ENCODE peak calls at places on chromosome 10, in four cellular contexts. J is ovary, N is left ventricle myocardium inferior, C is MM.1S. M is an unnamed sample.

GRCh38 chr10:132849546-132850031 is 63.6 kb upstream of the NKX6-2 start:
- DNase-seq in N (no peak), C (no peak), J (no peak), M (no peak)

GRCh38 chr10:62900829-62901571 is 84.8 kb upstream of the EGR2 start:
- DNase-seq in J (no peak), N (no peak), C (no peak), M (no peak)

GRCh38 chr10:17512341-17513001 is 58.1 kb upstream of the ST8SIA6 start:
- DNase-seq in C (no peak), N (peak; percentile 17), J (peak; percentile 24), M (no peak)

GRCh38 chr10:70544431-70545340 is 57.9 kb downstream of the PRF1 start:
- DNase-seq in C (no peak), J (no peak), N (no peak), M (no peak)

GRCh38 chr10:80619036-80619435 is 81.3 kb downstream of the SH2D4B start:
- DNase-seq in J (no peak), C (no peak), N (no peak), M (no peak)

GRCh38 chr10:27252267-27253000 is 11.8 kb upstream of the ACBD5 start:
- DNase-seq in J (peak; percentile 69), N (peak; percentile 70), C (peak; percentile 46), M (peak; percentile 70)

GRCh38 chr10:1284076-1284475 is 227.9 kb downstream of the WDR37 start:
- DNase-seq in C (no peak), N (no peak), J (no peak), M (no peak)

GRCh38 chr10:373516-374309 is 238.5 kb downstream of the ZMYND11 start:
- DNase-seq in J (no peak), C (no peak), N (no peak), M (no peak)

GRCh38 chr10:31536297-31536696 is 217.3 kb downstream of the ZEB1 start:
- DNase-seq in C (no peak), J (no peak), N (no peak), M (no peak)

GRCh38 chr10:95214793-95215192 is 20.8 kb downstream of the ACSM6 start:
- DNase-seq in C (no peak), N (no peak), J (no peak), M (no peak)

GRCh38 chr10:93235686-93236085 is 162.0 kb downstream of the CYP26A1 start:
- DNase-seq in N (no peak), C (no peak), J (no peak), M (no peak)

GRCh38 chr10:8431511-8431910 is 377.0 kb downstream of the GATA3 start:
- DNase-seq in C (no peak), N (no peak), J (no peak), M (no peak)

GRCh38 chr10:132336064-132336746 is 4.2 kb downstream of the LRRC27 start:
- DNase-seq in J (no peak), N (no peak), C (no peak), M (no peak)

GRCh38 chr10:132138133-132138532 is 48.6 kb upstream of the DPYSL4 start:
- DNase-seq in N (peak; percentile 3), J (no peak), C (no peak), M (no peak)

GRCh38 chr10:49282879-49283321 is 16.1 kb upstream of the C10orf71 start:
- DNase-seq in C (no peak), N (no peak), J (no peak), M (no peak)

GRCh38 chr10:14749051-14749809 is 25.5 kb downstream of the FAM107B start:
- DNase-seq in C (no peak), N (no peak), J (no peak), M (no peak)

GRCh38 chr10:58588673-58589265 is 76.1 kb downstream of the BICC1 start:
- DNase-seq in C (no peak), N (no peak), J (no peak), M (no peak)

GRCh38 chr10:69465457-69466157 is 14.3 kb downstream of the TSPAN15 start:
- DNase-seq in C (no peak), J (no peak), N (no peak), M (no peak)

GRCh38 chr10:69951658-69952057 is 101.0 kb upstream of the MACROH2A2 start:
- DNase-seq in C (no peak), J (no peak), N (no peak), M (no peak)

DNA sequence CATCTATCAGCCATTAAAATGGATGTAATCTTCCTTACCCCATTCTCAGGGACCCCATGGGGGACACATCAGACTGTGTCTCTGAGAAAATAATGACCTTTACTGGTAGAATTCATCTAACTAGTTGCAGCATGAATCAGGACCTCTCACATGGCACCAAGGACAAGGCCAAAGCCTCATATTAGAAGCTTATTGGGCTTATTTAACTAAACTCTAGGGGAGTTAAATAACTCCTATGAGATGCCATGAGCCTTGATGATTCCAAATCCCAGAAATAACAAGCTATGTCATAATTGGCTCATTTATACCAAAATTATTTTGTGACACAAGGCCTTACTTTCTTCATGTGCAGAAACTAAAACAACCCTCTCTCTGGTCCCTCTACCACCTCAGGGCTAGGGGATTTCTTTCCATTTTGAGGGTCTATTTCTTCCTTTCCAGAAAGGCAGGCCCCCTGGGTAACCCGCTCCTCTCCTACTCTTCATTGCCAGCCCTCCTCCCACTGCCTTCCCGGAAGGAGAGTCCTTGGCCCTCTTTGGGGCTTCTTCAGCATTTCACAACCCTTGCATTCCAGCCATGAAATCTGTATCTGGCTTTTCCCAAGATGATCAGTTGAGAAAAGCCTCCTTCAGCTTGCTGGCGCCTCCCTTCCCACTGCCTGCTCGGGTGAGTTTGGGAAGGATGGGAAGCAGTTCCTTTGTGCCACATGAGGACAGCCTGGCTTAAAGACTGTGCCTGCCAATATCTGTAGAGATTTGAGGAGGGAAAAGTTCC is 41.8 kb upstream of the TRIM8 start:
- DNase-seq in N (peak; percentile 50), J (peak; percentile 79), C (no peak), M (no peak)
- H3K4me1 ChIP-seq in N (peaks cover 80% of the 10 kb centered on the region), J (peaks cover 6% of the 10 kb centered on the region), C (no peaks in the 10 kb centered on the region), M (no peaks in the 10 kb centered on the region)

GRCh38 chr10:110446954-110447608 is 50.6 kb upstream of the DUSP5 start:
- DNase-seq in C (no peak), N (no peak), J (no peak), M (no peak)
- TF ChIP-seq CTCF in C (no peak), N (no peak), J (no peak), M (no peak)

DNA sequence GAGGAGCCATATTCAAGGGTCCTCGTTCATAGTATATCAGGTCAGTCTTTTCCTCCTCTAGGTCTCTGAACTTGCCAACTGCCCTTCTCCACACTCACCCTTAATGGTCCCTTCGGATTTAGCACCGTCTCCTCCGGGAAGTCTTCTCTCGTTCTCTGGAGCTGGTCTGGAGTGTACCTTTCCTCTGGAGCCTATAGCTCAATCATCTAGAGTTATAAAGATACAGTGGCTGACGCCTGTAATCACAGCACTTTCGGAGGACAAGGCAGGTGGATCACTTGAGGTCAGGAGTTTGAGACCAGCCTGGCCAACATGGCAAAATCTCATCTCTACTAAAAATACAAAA is 4.4 kb upstream of the SCD start:
- DNase-seq in N (no peak), C (no peak), J (no peak), M (no peak)
- H3K27ac ChIP-seq in N (no peak overlapping the region), C (no peak overlapping the region), J (no peak overlapping the region), M (no peak overlapping the region)

GRCh38 chr10:124659380-124659779 is 84.8 kb downstream of the FAM53B start:
- DNase-seq in J (no peak), C (no peak), N (no peak), M (no peak)

GRCh38 chr10:124656113-124656490 is 88.1 kb downstream of the FAM53B start:
- DNase-seq in J (no peak), C (no peak), N (no peak), M (no peak)

GRCh38 chr10:124655191-124656112 is 88.7 kb downstream of the FAM53B start:
- DNase-seq in C (no peak), N (no peak), J (no peak), M (no peak)

GRCh38 chr10:124658591-124659240 is 85.5 kb downstream of the FAM53B start:
- DNase-seq in C (no peak), N (no peak), J (no peak), M (no peak)

DNA sequence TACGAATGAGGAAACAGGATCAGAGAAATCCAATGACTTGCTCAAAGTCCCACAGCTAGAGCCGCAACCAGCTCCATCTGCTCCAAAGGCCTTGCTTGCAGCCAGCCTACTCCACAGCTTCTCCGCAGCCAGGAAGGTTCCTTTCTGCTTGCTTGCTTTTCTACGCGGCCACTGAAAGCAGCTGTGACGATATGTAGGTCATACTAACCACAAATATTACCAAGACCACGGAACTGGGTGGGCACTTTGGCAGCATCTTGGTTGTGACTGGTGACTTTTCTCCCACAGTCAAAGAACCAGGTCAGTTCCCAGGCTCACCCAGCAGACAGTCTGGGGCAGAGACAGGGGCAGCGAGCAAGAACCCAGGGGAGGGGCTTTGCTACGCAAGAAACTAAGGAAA is 86.4 kb downstream of the FAM53B start:
- DNase-seq in J (no peak), C (no peak), N (no peak), M (peak; percentile 58)
- H3K4me1 ChIP-seq in J (peaks cover 27% of the 10 kb centered on the region), C (no peaks in the 10 kb centered on the region), N (peaks cover 89% of the 10 kb centered on the region), M (peaks cover 70% of the 10 kb centered on the region)

GRCh38 chr10:73802276-73802991 is 9.0 kb downstream of the NDST2 start:
- DNase-seq in C (no peak), N (peak; percentile 5), J (no peak), M (no peak)
- TF ChIP-seq CTCF in C (no peak), N (no peak), J (no peak), M (no peak)

GRCh38 chr10:99433378-99434020 is 3.1 kb upstream of the GOT1 start:
- DNase-seq in J (no peak), N (no peak), C (no peak), M (no peak)
- H3K27ac ChIP-seq in J (no peak overlapping the region), N (peak overlapping the region; percentile 97), C (no peak overlapping the region), M (no peak overlapping the region)

DNA sequence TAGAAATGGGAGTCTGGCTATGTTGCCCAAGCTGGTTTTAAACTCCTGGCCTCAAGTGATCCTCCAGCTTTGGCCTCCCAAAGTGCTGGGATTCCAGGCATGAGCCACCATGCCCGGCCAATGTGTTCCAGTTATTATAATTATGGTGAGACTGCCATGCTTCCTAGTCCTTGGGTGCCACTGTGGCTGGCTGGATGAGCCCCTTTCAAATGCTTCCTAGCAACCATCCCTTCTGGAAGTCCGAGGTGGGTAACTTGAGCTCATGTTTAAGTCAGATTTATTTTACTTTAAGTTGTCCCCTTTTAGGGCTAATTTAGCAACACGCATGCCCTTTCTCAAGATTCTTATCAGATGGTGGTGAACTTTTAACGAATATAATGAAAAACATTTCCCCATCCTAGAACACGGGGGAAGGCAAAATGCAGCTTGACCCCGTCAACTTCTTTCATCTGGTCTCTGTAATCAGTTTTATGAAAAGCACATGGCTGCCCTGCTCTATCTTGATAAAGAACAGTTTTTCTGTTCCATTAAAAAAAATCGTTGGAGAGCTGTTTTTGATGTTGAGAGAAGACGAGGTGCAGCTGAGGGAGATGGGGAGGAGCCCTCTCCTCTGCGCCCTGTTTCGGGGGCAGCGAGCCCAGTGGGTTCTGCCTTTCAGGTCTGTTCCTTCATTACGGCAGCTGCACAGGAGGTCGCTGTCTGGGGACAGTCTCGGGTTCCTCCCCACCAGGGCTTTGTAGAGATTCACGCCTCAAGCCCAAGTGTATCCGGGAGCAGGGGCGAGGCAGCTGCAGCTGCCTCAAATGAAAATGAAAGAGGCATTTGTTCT is 61.0 kb upstream of the MKI67 start:
- DNase-seq in J (no peak), N (no peak), C (peak; percentile 64), M (no peak)
- H3K4me1 ChIP-seq in J (no peaks in the 10 kb centered on the region), N (no peaks in the 10 kb centered on the region), C (no peaks in the 10 kb centered on the region), M (peaks cover 16% of the 10 kb centered on the region)

DNA sequence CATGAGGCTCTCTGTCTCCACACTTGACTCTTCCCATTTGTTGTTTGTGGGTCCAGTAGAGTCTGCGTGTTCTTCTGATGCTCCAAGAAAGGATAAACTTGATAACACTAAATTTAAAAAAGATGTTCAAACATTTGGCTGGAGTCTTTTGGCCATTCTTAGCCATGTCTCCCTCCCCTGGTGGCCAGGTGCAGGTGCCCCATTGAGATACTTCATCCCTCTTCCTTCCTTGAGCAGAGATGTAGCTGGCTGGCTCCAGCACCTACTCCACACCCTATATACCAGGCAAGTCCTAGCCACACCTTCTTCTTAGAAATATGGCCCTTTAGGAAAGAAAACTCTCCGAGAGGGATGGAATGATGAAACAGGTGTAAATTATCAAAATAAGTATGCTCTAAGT is 103.2 kb upstream of the GJD4 start:
- DNase-seq in N (no peak), C (no peak), J (no peak), M (no peak)
- TF ChIP-seq CTCF in N (no peak), C (no peak), J (no peak), M (no peak)

M was measured in CD8-positive, alpha-beta T cell.